ENCODE peak calls at places on chromosomes 4 and X, in five cellular contexts. W is GM12878, H is SK-N-SH, Z is HepG2, U is GM12892. K is an unnamed sample.

GRCh38 chrX:35726176-35726575 is 72.0 kb upstream of the MAGEB16 start:
- DNase-seq in W (no peak), H (no peak), Z (no peak), U (no peak), K (no peak)

GRCh38 chr4:119729815-119730643 is 101.4 kb upstream of the PDE5A start:
- DNase-seq in W (no peak), H (peak; percentile 28), Z (peak; percentile 68), U (no peak), K (no peak)

GRCh38 chr4:89949782-89950387 is 55.2 kb downstream of the MMRN1 start:
- DNase-seq in W (no peak), H (peak; percentile 2), Z (no peak), U (no peak), K (no peak)

GRCh38 chr4:26342328-26343040 is 21.7 kb downstream of the RBPJ start:
- DNase-seq in W (no peak), H (no peak), Z (peak; percentile 9), U (no peak), K (no peak)

GRCh38 chrX:101485212-101486064 is at the start of gene ARMCX4:
- DNase-seq in W (no peak), H (peak; percentile 87), Z (no peak), U (no peak), K (peak; percentile 21)

GRCh38 chr4:57148831-57149230 is 38.6 kb upstream of the IGFBP7 start:
- DNase-seq in W (no peak), H (no peak), Z (no peak), U (no peak), K (no peak)

GRCh38 chr4:107970063-107970798 is 19.5 kb upstream of the HADH start:
- DNase-seq in W (no peak), H (no peak), Z (no peak), U (no peak), K (no peak)

GRCh38 chr4:16236402-16237023 is 10.2 kb upstream of the TAPT1 start:
- DNase-seq in W (no peak), H (no peak), Z (no peak), U (no peak), K (no peak)

GRCh38 chr4:105859233-105859632 is 36.0 kb upstream of the NPNT start:
- DNase-seq in W (peak; percentile 9), H (no peak), Z (peak; percentile 13), U (peak; percentile 3), K (no peak)

GRCh38 chrX:24081661-24082154 is 27.0 kb downstream of the EIF2S3 start:
- DNase-seq in W (no peak), H (peak; percentile 51), Z (peak; percentile 44), U (no peak), K (no peak)

GRCh38 chr4:5797866-5798265 is 86.9 kb downstream of the EVC start:
- DNase-seq in W (no peak), H (no peak), Z (no peak), U (no peak), K (no peak)

GRCh38 chr4:139740531-139741041 is 75.0 kb downstream of the MGST2 start:
- DNase-seq in W (no peak), H (peak; percentile 72), Z (peak; percentile 83), U (no peak), K (no peak)
- TF ChIP-seq TAF1 in W (no peak), H (no peak), Z (no peak), U (no peak), K (no peak)

GRCh38 chr4:1475277-1476139 is 69.3 kb upstream of the NKX1-1 start:
- DNase-seq in W (no peak), H (no peak), Z (no peak), U (no peak), K (no peak)

GRCh38 chr4:1472911-1473518 is 66.8 kb upstream of the NKX1-1 start:
- DNase-seq in W (no peak), H (peak; percentile 25), Z (no peak), U (no peak), K (no peak)

GRCh38 chr4:1473718-1474117 is 67.5 kb upstream of the NKX1-1 start:
- DNase-seq in W (no peak), H (peak; percentile 7), Z (no peak), U (no peak), K (no peak)

GRCh38 chr4:1476140-1476513 is 69.9 kb upstream of the NKX1-1 start:
- DNase-seq in W (no peak), H (no peak), Z (no peak), U (no peak), K (no peak)

DNA sequence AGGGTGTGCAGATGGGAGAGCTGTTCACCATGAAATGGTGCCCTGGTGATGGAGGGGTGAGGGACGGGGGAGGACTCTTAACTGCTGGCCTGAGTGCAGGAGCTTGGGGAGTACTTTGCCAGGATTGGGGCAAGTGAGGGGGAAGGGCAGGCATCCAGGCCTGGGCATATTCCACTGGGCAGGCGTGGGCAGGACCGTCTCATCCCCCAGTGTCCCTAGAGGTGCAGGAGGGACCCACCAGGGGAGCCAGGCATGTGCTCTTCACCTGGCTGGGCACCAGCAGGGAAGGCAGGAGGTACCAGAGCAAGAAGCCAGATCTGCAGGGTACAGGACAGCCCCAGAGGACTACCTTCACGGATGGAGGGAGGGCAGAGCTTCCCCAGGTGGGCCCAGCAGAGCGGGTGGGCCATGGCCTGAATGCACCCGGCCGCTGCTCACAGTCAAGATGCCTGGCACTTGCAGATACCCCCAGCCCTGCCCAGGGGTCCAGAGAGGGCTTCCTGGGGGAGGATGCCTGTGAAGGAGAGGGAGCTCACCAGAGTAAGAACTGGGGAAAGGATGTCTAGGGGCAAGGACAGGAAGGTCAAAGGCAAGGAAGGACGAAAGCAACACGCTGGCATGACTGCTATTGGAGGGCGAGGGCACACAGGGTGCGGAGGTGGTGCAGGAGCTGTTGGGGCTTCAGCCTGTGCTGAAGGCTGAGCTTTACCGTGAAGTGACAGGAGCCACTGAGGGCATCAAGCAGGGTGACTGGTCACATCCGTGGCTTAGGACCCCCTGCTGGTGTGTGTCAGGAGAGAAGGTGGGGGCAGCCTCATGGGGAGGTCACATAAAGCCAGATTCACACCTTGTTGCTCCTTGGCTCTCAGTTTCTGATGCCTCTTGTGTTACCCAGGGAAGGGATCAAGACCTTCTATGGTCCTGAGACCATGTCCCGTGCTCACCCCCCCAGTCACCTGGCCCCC is 68.2 kb upstream of the NKX1-1 start:
- DNase-seq in W (no peak), H (peak; percentile 4), Z (no peak), U (no peak), K (no peak)
- TF ChIP-seq TAF1 in W (no peak), H (no peak), Z (no peak), U (no peak), K (no peak)

DNA sequence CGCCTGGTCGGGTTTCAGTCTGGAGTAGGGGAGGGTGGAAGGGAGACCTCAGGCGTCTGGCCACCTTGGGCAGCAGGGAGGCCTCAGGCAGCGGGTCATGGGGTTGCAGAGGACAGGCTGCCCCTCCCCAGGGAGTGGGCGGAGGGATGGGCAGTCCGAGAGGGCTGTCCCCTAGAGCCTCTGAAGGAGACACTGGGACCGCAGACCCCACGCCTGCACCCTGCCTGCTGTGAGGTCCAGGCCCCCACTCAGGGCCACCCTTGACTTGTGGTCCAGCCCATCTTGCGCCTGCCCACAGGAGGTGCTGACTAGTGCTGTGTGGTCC is 16.5 kb downstream of the FGFRL1 start:
- DNase-seq in W (no peak), H (no peak), Z (no peak), U (no peak), K (no peak)
- TF ChIP-seq TAF1 in W (no peak), H (no peak), Z (no peak), U (no peak), K (no peak)

DNA sequence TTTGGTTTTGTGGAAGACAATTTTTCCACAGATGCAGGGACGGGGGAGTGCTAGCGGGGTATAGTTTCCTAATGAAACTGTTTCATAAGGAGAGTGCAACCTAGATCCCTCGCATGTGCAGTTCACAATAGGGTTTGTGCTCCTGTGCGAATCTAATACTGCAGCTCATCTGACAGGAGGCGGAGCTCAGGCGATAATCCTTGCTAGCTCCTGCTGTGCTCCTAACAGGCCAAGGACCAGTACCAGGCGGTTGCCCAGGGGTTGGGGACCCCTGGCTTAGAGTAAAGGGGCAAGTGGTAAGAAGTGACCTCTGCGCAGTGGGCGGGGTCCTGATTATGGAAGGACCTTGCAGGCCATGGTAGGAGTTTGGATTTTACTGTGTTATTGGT is 3.8 kb downstream of the SCML1 start:
- DNase-seq in W (no peak), H (no peak), Z (peak; percentile 40), U (no peak), K (no peak)
- TF ChIP-seq TAF1 in W (no peak), H (no peak), Z (no peak), U (no peak), K (no peak)

GRCh38 chr4:154564311-154564710 is 1.5 kb downstream of the FGB start:
- DNase-seq in W (no peak), H (no peak), Z (no peak), U (no peak), K (no peak)
- TF ChIP-seq TAF1 in W (no peak), H (no peak), Z (no peak), U (no peak), K (no peak)

DNA sequence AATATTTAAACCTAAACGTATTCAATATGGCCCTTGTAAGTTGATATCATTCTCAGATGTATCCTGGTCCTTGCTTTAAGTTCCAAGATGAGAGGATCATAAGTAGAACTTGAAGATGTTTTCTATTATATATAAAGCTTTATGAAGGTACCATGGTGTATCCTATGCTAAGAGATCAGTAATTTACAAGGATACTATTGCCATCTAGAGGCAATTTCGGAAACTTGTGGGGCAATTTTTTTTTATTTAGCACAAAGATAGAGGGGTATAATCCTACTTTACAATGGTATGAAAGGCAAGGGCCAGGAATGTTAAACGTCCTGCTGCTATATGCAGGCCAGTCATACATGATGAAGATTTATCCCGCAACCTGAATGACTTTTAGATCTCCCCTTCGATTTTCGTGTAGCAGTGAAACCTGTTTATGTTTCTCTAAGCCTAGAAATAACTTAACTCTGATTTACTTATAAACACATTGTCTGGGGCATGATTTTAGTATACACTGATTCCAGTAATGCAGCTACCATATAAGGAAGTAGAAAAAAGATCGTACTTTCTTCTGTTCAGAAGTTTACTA is 2.5 kb downstream of the SLC25A31 start:
- DNase-seq in W (peak; percentile 12), H (peak; percentile 72), Z (peak; percentile 35), U (no peak), K (peak; percentile 25)
- TF ChIP-seq TAF1 in W (no peak), H (no peak), Z (no peak), U (no peak), K (no peak)

GRCh38 chr4:123505077-123505456 is 108.5 kb downstream of the SPRY1 start:
- DNase-seq in W (no peak), H (no peak), Z (peak; percentile 76), U (no peak), K (no peak)
- TF ChIP-seq TAF1 in W (no peak), H (no peak), Z (no peak), U (no peak), K (no peak)

GRCh38 chr4:20464381-20464780 is 212.7 kb downstream of the SLIT2 start:
- DNase-seq in W (no peak), H (no peak), Z (no peak), U (no peak), K (no peak)
- TF ChIP-seq TAF1 in W (no peak), H (no peak), Z (no peak), U (no peak), K (no peak)